ENCODE peak calls at places on chromosomes 6 and 20, in nine cellular contexts. C is tibial artery, Q is OCI-LY7, O is GM06990, F is ovary, U is H9, E is HFFc6, B is GM20000, T is heart right ventricle. I is an unnamed sample.

GRCh38 chr6:125285936-125286335 is 15.8 kb downstream of the HDDC2 start:
- DNase-seq in C (no peak), Q (no peak), O (no peak), F (no peak), U (no peak), E (peak), B (no peak), T (no peak), I (no peak)

GRCh38 chr20:63361507-63362425 is 617 bp upstream of the CHRNA4 start:
- DNase-seq in C (no peak), Q (no peak), O (no peak), F (no peak), U (peak), E (no peak), B (no peak), T (no peak), I (no peak)

GRCh38 chr6:99761701-99762100 is 155.1 kb downstream of the PRDM13 start:
- DNase-seq in C (no peak), Q (no peak), O (no peak), F (no peak), U (no peak), E (peak), B (no peak), T (no peak), I (no peak)

GRCh38 chr6:81753709-81754678 is 1.5 kb upstream of the TENT5A start:
- DNase-seq in C (peak), Q (no peak), O (peak), F (peak), U (peak), E (peak), B (peak), T (peak), I (peak)

GRCh38 chr6:16334671-16335070 is 96.3 kb downstream of the GMPR start:
- DNase-seq in C (peak), Q (no peak), O (no peak), F (peak), U (no peak), E (peak), B (no peak), T (peak), I (no peak)

GRCh38 chr6:18595774-18596528 is 208.8 kb downstream of the RNF144B start:
- DNase-seq in C (peak), Q (peak), O (no peak), F (peak), U (peak), E (peak), B (peak), T (peak), I (peak)

GRCh38 chr6:53496797-53497196 is 48.1 kb downstream of the GCLC start:
- DNase-seq in C (no peak), Q (no peak), O (no peak), F (no peak), U (no peak), E (peak), B (no peak), T (no peak), I (no peak)

GRCh38 chr6:86148586-86148985 is 505.9 kb upstream of the SYNCRIP start:
- DNase-seq in C (no peak), Q (no peak), O (no peak), F (no peak), U (no peak), E (no peak), B (no peak), T (no peak), I (no peak)

GRCh38 chr20:46299078-46299477 is 9.2 kb downstream of the CDH22 start:
- DNase-seq in C (no peak), Q (no peak), O (no peak), F (no peak), U (no peak), E (no peak), B (no peak), T (no peak), I (no peak)

GRCh38 chr6:73325656-73326055 is 28.4 kb downstream of the DPPA5 start:
- DNase-seq in C (no peak), Q (peak), O (no peak), F (no peak), U (no peak), E (no peak), B (no peak), T (no peak), I (no peak)

GRCh38 chr20:48684501-48685041 is 143.2 kb downstream of the PREX1 start:
- DNase-seq in C (no peak), Q (no peak), O (no peak), F (no peak), U (no peak), E (no peak), B (no peak), T (no peak), I (no peak)

GRCh38 chr6:75855047-75855446 is 106.0 kb downstream of the MYO6 start:
- DNase-seq in C (no peak), Q (peak), O (no peak), F (no peak), U (no peak), E (peak), B (peak), T (peak), I (peak)

GRCh38 chr6:151075527-151075926 is 164.2 kb upstream of the AKAP12 start:
- DNase-seq in C (no peak), Q (no peak), O (no peak), F (no peak), U (no peak), E (no peak), B (no peak), T (no peak), I (no peak)

GRCh38 chr6:128567029-128567428 is 46.6 kb upstream of the PTPRK start:
- DNase-seq in C (no peak), Q (no peak), O (no peak), F (no peak), U (no peak), E (peak), B (no peak), T (no peak), I (no peak)

GRCh38 chr6:2990179-2990931 is 9.3 kb upstream of the NQO2 start:
- DNase-seq in C (no peak), Q (no peak), O (no peak), F (peak), U (no peak), E (no peak), B (no peak), T (peak), I (peak)

GRCh38 chr6:77786935-77787629 is 134.2 kb downstream of the MEI4 start:
- DNase-seq in C (peak), Q (no peak), O (no peak), F (no peak), U (no peak), E (no peak), B (no peak), T (no peak), I (no peak)

GRCh38 chr20:23331450-23331849 is 19.1 kb upstream of the NXT1 start:
- DNase-seq in C (no peak), Q (no peak), O (no peak), F (no peak), U (no peak), E (no peak), B (no peak), T (no peak), I (no peak)

GRCh38 chr20:51156796-51157119 is 133.9 kb upstream of the KCNG1 start:
- DNase-seq in C (no peak), Q (no peak), O (no peak), F (no peak), U (no peak), E (no peak), B (no peak), T (no peak), I (no peak)

GRCh38 chr20:10113746-10114145 is 79.0 kb downstream of the ANKEF1 start:
- DNase-seq in C (no peak), Q (no peak), O (no peak), F (no peak), U (no peak), E (no peak), B (no peak), T (no peak), I (no peak)

GRCh38 chr6:165881812-165882211 is 218.8 kb upstream of the PDE10A start:
- DNase-seq in C (no peak), Q (no peak), O (no peak), F (no peak), U (no peak), E (no peak), B (no peak), T (no peak), I (no peak)

GRCh38 chr6:150345786-150346185 is 23.0 kb upstream of the IYD start:
- DNase-seq in C (no peak), Q (no peak), O (no peak), F (no peak), U (no peak), E (peak), B (no peak), T (no peak), I (no peak)

GRCh38 chr6:42029062-42029685 is 21.1 kb upstream of the TAF8 start:
- DNase-seq in C (peak), Q (no peak), O (no peak), F (no peak), U (no peak), E (no peak), B (no peak), T (no peak), I (no peak)

GRCh38 chr6:83867527-83868161 is 8.2 kb downstream of the CYB5R4 start:
- DNase-seq in C (peak), Q (peak), O (no peak), F (no peak), U (no peak), E (peak), B (no peak), T (no peak), I (peak)

GRCh38 chr6:40997256-40997957 is 41.6 kb downstream of the UNC5CL start:
- DNase-seq in C (no peak), Q (no peak), O (no peak), F (no peak), U (peak), E (peak), B (no peak), T (no peak), I (peak)

GRCh38 chr6:90263653-90264052 is 33.0 kb downstream of the BACH2 start:
- DNase-seq in C (no peak), Q (no peak), O (no peak), F (no peak), U (no peak), E (no peak), B (no peak), T (no peak), I (no peak)

GRCh38 chr6:130824978-130825694 is 2.1 kb upstream of the SMLR1 start:
- DNase-seq in C (no peak), Q (no peak), O (no peak), F (no peak), U (no peak), E (no peak), B (no peak), T (no peak), I (no peak)

GRCh38 chr6:54282186-54282585 is 26.1 kb upstream of the TINAG start:
- DNase-seq in C (no peak), Q (no peak), O (no peak), F (no peak), U (no peak), E (peak), B (no peak), T (no peak), I (no peak)

GRCh38 chr20:49291200-49291599 is 13.3 kb upstream of the ZNFX1 start:
- DNase-seq in C (no peak), Q (no peak), O (no peak), F (no peak), U (no peak), E (no peak), B (no peak), T (no peak), I (no peak)

GRCh38 chr6:170287371-170287876 is 3.5 kb downstream of the DLL1 start:
- DNase-seq in C (no peak), Q (no peak), O (no peak), F (no peak), U (no peak), E (no peak), B (no peak), T (no peak), I (no peak)

GRCh38 chr20:62774762-62775161 is 21.5 kb upstream of the MRGBP start:
- DNase-seq in C (no peak), Q (no peak), O (no peak), F (no peak), U (no peak), E (no peak), B (no peak), T (no peak), I (no peak)

GRCh38 chr6:123276439-123277045 is 280.5 kb downstream of the CLVS2 start:
- DNase-seq in C (no peak), Q (no peak), O (no peak), F (no peak), U (peak), E (no peak), B (no peak), T (no peak), I (no peak)

GRCh38 chr6:125201961-125202729 is 48.6 kb downstream of the TPD52L1 start:
- DNase-seq in C (peak), Q (no peak), O (no peak), F (peak), U (no peak), E (peak), B (no peak), T (no peak), I (peak)

GRCh38 chr6:85405175-85405852 is 44.6 kb upstream of the NT5E start:
- DNase-seq in C (no peak), Q (no peak), O (no peak), F (no peak), U (no peak), E (no peak), B (no peak), T (no peak), I (peak)

GRCh38 chr6:28488916-28489365 is 26.7 kb downstream of the GPX6 start:
- DNase-seq in C (no peak), Q (no peak), O (peak), F (peak), U (no peak), E (peak), B (no peak), T (no peak), I (no peak)

GRCh38 chr6:103273048-103273447 is 1586.7 kb downstream of the HACE1 start:
- DNase-seq in C (no peak), Q (peak), O (no peak), F (no peak), U (no peak), E (no peak), B (peak), T (no peak), I (no peak)
- TF ChIP-seq CTCF in C (no peak), Q (peak), O (no peak), F (no peak), U (peak), E (peak), B (no peak), T (no peak), I (peak)

GRCh38 chr6:111482959-111483735 is at the start of gene REV3L:
- DNase-seq in C (peak), Q (peak), O (peak), F (peak), U (peak), E (peak), B (peak), T (peak), I (peak)
- TF ChIP-seq CTCF in C (no peak), Q (no peak), O (no peak), F (no peak), U (no peak), E (peak), B (no peak), T (no peak), I (no peak)

DNA sequence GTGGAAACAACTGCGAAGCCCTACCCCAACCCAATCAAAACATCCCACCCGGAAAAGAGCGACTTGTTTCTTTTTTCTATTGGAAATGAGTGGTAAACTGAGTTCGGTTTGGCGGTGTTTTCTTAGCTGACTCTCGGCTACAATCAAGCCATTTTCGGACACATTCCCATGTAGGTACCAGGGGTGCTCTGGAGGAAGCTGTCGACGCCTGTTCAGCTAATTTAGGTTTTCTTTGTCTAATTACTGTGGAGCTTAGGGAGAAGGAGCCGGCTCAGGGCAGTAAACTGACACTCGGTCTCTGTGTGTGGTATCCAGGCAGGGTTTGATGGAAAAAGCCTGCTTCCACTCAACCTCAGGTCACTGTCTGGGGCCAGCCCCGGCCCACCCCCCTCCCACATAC is 1.7 kb upstream of the FOXF2 start:
- DNase-seq in C (no peak), Q (no peak), O (no peak), F (no peak), U (no peak), E (no peak), B (peak), T (no peak), I (no peak)
- TF ChIP-seq CTCF in C (no peak), Q (no peak), O (no peak), F (no peak), U (no peak), E (no peak), B (no peak), T (no peak), I (no peak)

DNA sequence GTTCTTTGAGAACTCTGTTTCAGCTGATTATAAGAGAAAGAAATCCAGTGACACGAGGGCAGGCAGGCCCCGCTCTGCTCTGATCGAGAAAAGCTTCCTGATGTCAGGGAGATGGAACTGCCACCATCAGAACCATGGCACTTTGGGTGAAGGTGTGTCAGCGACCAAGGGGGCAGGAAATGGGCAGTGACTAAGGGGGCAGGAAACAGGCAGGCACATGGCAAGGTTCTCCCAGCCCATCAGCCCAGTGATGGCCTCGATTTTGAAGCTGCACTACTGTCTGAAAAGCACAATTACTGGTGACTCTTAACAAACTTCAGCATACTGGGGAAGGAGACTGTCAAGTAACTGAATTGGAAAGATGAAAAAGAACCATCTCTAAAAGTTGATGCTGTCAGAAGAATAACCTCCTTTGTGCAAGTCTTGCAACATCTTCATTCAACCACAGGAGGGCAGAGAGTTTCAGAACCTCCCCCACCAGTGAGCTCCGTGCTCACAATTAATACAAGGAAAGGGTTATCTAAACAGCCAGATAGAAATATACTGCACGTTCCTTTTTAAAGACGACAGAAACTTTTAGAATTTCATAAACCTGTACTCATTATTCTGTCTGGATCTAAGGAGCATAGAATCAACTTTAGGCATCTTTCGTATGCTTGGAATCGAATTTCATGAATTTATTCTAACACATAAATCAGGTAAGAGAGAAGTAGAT is 39.1 kb downstream of the TMX4 start:
- DNase-seq in C (no peak), Q (peak), O (no peak), F (no peak), U (peak), E (peak), B (peak), T (no peak), I (peak)
- TF ChIP-seq CTCF in C (no peak), Q (peak), O (peak), F (no peak), U (peak), E (peak), B (peak), T (no peak), I (no peak)

GRCh38 chr6:33570806-33571636 is 9.1 kb downstream of the BAK1 start:
- DNase-seq in C (peak), Q (peak), O (peak), F (peak), U (peak), E (peak), B (peak), T (peak), I (peak)
- TF ChIP-seq CTCF in C (peak), Q (peak), O (peak), F (no peak), U (peak), E (no peak), B (no peak), T (no peak), I (no peak)

GRCh38 chr6:56550307-56550706 is 92.4 kb downstream of the DST start:
- DNase-seq in C (no peak), Q (no peak), O (no peak), F (no peak), U (no peak), E (no peak), B (no peak), T (no peak), I (no peak)
- TF ChIP-seq CTCF in C (no peak), Q (no peak), O (no peak), F (no peak), U (no peak), E (no peak), B (no peak), T (no peak), I (no peak)

I was measured in Calu3.